ENCODE peak calls at places on chromosome X, in eight cellular contexts. C is activated naive CD4-positive, alpha-beta T cell; B is astrocyte of the spinal cord; G is CD8-positive, alpha-beta memory T cell; E is pancreas; W is H54; J is spleen; Q is NCI-H2081. I is an unnamed sample.

GRCh38 chrX:2782171-2782570 is 30.3 kb downstream of the XG start:
- DNase-seq in C (no peak), B (no peak), G (no peak), E (no peak), W (no peak), J (no peak), Q (no peak), I (no peak)

GRCh38 chrX:1391370-1391706 is 575 bp downstream of the SLC25A6 start:
- DNase-seq in C (no peak), B (no peak), G (no peak), E (peak), W (peak), J (no peak), Q (no peak), I (no peak)

GRCh38 chrX:47637546-47638195 is 7.9 kb upstream of the CFP start:
- DNase-seq in C (peak), B (peak), G (no peak), E (no peak), W (no peak), J (peak), Q (no peak), I (no peak)

GRCh38 chrX:54509401-54509800 is 13.4 kb upstream of the FGD1 start:
- DNase-seq in C (no peak), B (no peak), G (no peak), E (no peak), W (no peak), J (no peak), Q (no peak), I (no peak)

GRCh38 chrX:10903518-10903917 is 207.6 kb upstream of the HCCS start:
- DNase-seq in C (no peak), B (no peak), G (no peak), E (no peak), W (no peak), J (no peak), Q (no peak), I (no peak)

GRCh38 chrX:155876704-155877103 is 4.4 kb upstream of the VAMP7 start:
- DNase-seq in C (no peak), B (no peak), G (no peak), E (no peak), W (no peak), J (no peak), Q (no peak), I (no peak)

GRCh38 chrX:2928127-2928582 is 984 bp downstream of the ARSD start:
- DNase-seq in C (no peak), B (no peak), G (no peak), E (peak), W (peak), J (peak), Q (no peak), I (peak)

GRCh38 chrX:18290200-18290599 is 64.3 kb downstream of the SCML2 start:
- DNase-seq in C (no peak), B (no peak), G (no peak), E (no peak), W (no peak), J (no peak), Q (no peak), I (no peak)

GRCh38 chrX:155056471-155056870 is 14.5 kb downstream of the CMC4 start:
- DNase-seq in C (no peak), B (no peak), G (no peak), E (no peak), W (no peak), J (no peak), Q (no peak), I (no peak)

GRCh38 chrX:18210470-18210869 is 10.2 kb downstream of the BEND2 start:
- DNase-seq in C (no peak), B (peak), G (no peak), E (no peak), W (no peak), J (no peak), Q (no peak), I (no peak)

GRCh38 chrX:10166731-10167149 is 10.0 kb downstream of the CLCN4 start:
- DNase-seq in C (no peak), B (no peak), G (no peak), E (no peak), W (no peak), J (no peak), Q (no peak), I (peak)

I was measured in posterior vena cava.